ENCODE peak calls at places on chromosomes 6 and 20, in five cellular contexts. Y, O, T, V and G are unnamed samples.

GRCh38 chr6:17907467-17908229 is 79.8 kb downstream of the KIF13A start:
- DNase-seq in Y (peak), O (peak), T (peak), V (no peak), G (no peak)

GRCh38 chr6:136669299-136669699 is 119.1 kb upstream of the MAP7 start:
- DNase-seq in Y (no peak), O (no peak), T (no peak), V (no peak), G (no peak)

GRCh38 chr20:17933711-17934110 is 34.9 kb downstream of the SNX5 start:
- DNase-seq in Y (no peak), O (no peak), T (no peak), V (no peak), G (no peak)

GRCh38 chr6:9138856-9139426 is 703.6 kb upstream of the SLC35B3 start:
- DNase-seq in Y (no peak), O (no peak), T (no peak), V (no peak), G (peak)

GRCh38 chr6:103273048-103273447 is 1586.7 kb downstream of the HACE1 start:
- DNase-seq in Y (no peak), O (no peak), T (no peak), V (no peak), G (no peak)

GRCh38 chr20:19741914-19742313 is 16.1 kb upstream of the RIN2 start:
- DNase-seq in Y (no peak), O (no peak), T (no peak), V (no peak), G (no peak)

GRCh38 chr6:157187182-157188093 is 135.9 kb downstream of the TMEM242 start:
- DNase-seq in Y (peak), O (peak), T (no peak), V (peak), G (peak)

GRCh38 chr6:2503816-2504494 is 246.8 kb downstream of the MYLK4 start:
- DNase-seq in Y (no peak), O (no peak), T (no peak), V (no peak), G (no peak)

GRCh38 chr6:143394351-143394750 is 56.1 kb downstream of the ADAT2 start:
- DNase-seq in Y (no peak), O (no peak), T (no peak), V (no peak), G (no peak)

GRCh38 chr6:16512585-16513109 is 248.6 kb downstream of the ATXN1 start:
- DNase-seq in Y (no peak), O (no peak), T (no peak), V (no peak), G (no peak)

GRCh38 chr20:36504295-36504694 is 37.0 kb upstream of the MYL9 start:
- DNase-seq in Y (no peak), O (no peak), T (no peak), V (no peak), G (no peak)

GRCh38 chr20:32779500-32780215 is 17.5 kb downstream of the DNMT3B start:
- DNase-seq in Y (no peak), O (no peak), T (no peak), V (no peak), G (no peak)